ENCODE peak calls at places on chromosome 1, in nine cellular contexts. S, R, X, C, F, K, B, U and V are unnamed samples.

GRCh38 chr1:66729130-66729922 is 22.9 kb upstream of the DYNLT5 start:
- DNase-seq in U (no peak), R (no peak), S (no peak), F (no peak), X (no peak), C (no peak), K (no peak), B (no peak), V (no peak)

GRCh38 chr1:1599919-1600860 is at the start of gene FNDC10:
- DNase-seq in X (no peak), F (peak; percentile 66), K (no peak), U (no peak), R (no peak), S (no peak), C (no peak), B (peak; percentile 92), V (no peak)

GRCh38 chr1:22018583-22019559 is 17.4 kb downstream of the CELA3A start:
- DNase-seq in F (no peak), R (peak; percentile 35), X (peak; percentile 66), B (no peak), U (peak; percentile 80), K (peak; percentile 80), S (no peak), C (no peak), V (no peak)

GRCh38 chr1:87127131-87127530 is 201.5 kb upstream of the LMO4 start:
- DNase-seq in S (no peak), B (no peak), C (no peak), U (no peak), X (no peak), F (no peak), K (no peak), R (no peak), V (no peak)

GRCh38 chr1:239636321-239636720 is 250.0 kb downstream of the CHRM3 start:
- DNase-seq in R (no peak), K (no peak), C (no peak), X (no peak), B (no peak), F (no peak), S (no peak), U (no peak), V (no peak)

GRCh38 chr1:10380594-10381275 is 18.1 kb upstream of the PGD start:
- DNase-seq in K (no peak), R (no peak), F (no peak), X (peak; percentile 89), C (no peak), B (no peak), U (no peak), S (no peak), V (no peak)

GRCh38 chr1:173744651-173745050 is 29.9 kb downstream of the KLHL20 start:
- DNase-seq in B (no peak), C (no peak), S (no peak), F (no peak), K (no peak), X (no peak), U (no peak), R (no peak), V (no peak)

GRCh38 chr1:50989694-50990093 is 19.6 kb downstream of the CDKN2C start:
- DNase-seq in R (no peak), U (no peak), X (no peak), K (no peak), F (no peak), B (no peak), C (no peak), S (no peak), V (no peak)

GRCh38 chr1:12067900-12068821 is 5.1 kb downstream of the TNFRSF8 start:
- DNase-seq in U (peak; percentile 91), F (no peak), C (peak; percentile 62), K (no peak), R (no peak), X (no peak), S (peak; percentile 39), B (no peak), V (no peak)

GRCh38 chr1:169138866-169139670 is 32.6 kb downstream of the ATP1B1 start:
- DNase-seq in F (no peak), U (peak; percentile 55), C (no peak), R (no peak), X (no peak), B (no peak), K (no peak), S (no peak), V (no peak)

GRCh38 chr1:225418598-225418997 is 9.2 kb downstream of the LBR start:
- DNase-seq in S (no peak), U (no peak), F (no peak), R (no peak), B (no peak), C (no peak), X (no peak), K (no peak), V (no peak)

GRCh38 chr1:116372186-116372585 is 858 bp upstream of the ATP1A1 start:
- DNase-seq in C (no peak), S (peak; percentile 31), F (no peak), X (no peak), R (no peak), U (no peak), K (no peak), B (no peak), V (no peak)

GRCh38 chr1:27960762-27961645 is 1.2 kb downstream of the XKR8 start:
- DNase-seq in U (no peak), F (no peak), R (no peak), K (no peak), X (no peak), B (no peak), C (no peak), S (no peak), V (no peak)

DNA sequence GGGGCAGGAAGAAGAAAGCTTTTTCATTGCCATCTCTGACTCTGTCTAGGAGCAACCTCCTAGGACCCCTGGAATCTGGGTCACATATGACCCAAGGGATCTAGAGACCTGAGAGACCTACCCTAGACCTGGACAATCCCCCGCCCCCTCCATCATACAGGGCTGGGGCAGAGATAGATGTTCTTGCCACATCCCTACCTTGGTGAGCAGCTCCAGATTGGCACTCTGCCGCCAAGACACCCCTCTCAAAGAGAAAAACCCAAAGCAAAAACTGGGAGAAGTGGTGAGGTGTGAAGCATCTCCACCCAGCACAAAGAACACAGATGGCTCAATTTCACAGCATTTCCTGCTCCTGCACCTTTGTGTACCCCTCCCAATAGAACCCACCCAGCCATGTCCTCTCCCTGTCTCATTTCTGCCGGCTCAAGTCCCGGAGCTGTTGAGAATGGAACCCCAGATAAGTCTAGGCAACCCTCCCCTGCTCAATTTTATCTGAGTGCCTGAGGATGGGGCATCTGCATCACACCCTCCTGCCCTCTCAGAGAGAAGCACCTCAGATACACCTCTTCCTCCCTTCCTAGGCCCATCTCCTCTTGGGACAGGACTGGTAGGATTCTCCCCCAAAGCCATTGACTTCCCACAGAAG is 1.2 kb downstream of the KIF21B start:
- DNase-seq in F (no peak), U (no peak), R (no peak), B (no peak), S (no peak), X (no peak), K (no peak), C (no peak), V (no peak)
- H3K4me3 ChIP-seq in F (peak overlapping the region; percentile 63), U (peak overlapping the region; percentile 93), R (peak overlapping the region; percentile 66), B (peak overlapping the region; percentile 58), S (no peak overlapping the region), X (peak overlapping the region; percentile 76), K (peak overlapping the region; percentile 69), C (peak overlapping the region; percentile 84), V (peak overlapping the region; percentile 63)

GRCh38 chr1:208161005-208161404 is 83.2 kb downstream of the PLXNA2 start:
- DNase-seq in U (no peak), C (no peak), K (no peak), B (no peak), S (no peak), F (no peak), R (no peak), X (no peak), V (no peak)
- H3K4me1 ChIP-seq in U (peaks cover 3% of the 10 kb centered on the region), C (peaks cover 16% of the 10 kb centered on the region), K (peaks cover 75% of the 10 kb centered on the region), B (peaks cover 78% of the 10 kb centered on the region), S (peaks cover 23% of the 10 kb centered on the region), F (peaks cover 48% of the 10 kb centered on the region), R (peaks cover 89% of the 10 kb centered on the region), X (no peaks in the 10 kb centered on the region), V (peaks cover 95% of the 10 kb centered on the region)

GRCh38 chr1:150560011-150560438 is 10.8 kb downstream of the ADAMTSL4 start:
- DNase-seq in S (peak; percentile 83), K (peak; percentile 83), F (peak; percentile 91), C (no peak), X (peak; percentile 76), B (peak; percentile 92), R (peak; percentile 85), U (no peak), V (no peak)

GRCh38 chr1:150560576-150560975 is 11.4 kb downstream of the ADAMTSL4 start:
- DNase-seq in U (no peak), S (no peak), C (no peak), X (no peak), R (no peak), F (no peak), B (no peak), K (no peak), V (no peak)

GRCh38 chr1:150562384-150563339 is 13.5 kb downstream of the ADAMTSL4 start:
- DNase-seq in C (no peak), X (no peak), B (no peak), S (peak; percentile 56), F (no peak), K (peak; percentile 77), U (peak; percentile 97), R (peak; percentile 51), V (no peak)

GRCh38 chr1:150561830-150562367 is 12.7 kb downstream of the ADAMTSL4 start:
- DNase-seq in C (peak; percentile 80), X (peak; percentile 89), S (peak; percentile 95), K (peak; percentile 97), B (peak; percentile 86), R (peak; percentile 95), U (no peak), F (peak; percentile 97), V (peak; percentile 98)

DNA sequence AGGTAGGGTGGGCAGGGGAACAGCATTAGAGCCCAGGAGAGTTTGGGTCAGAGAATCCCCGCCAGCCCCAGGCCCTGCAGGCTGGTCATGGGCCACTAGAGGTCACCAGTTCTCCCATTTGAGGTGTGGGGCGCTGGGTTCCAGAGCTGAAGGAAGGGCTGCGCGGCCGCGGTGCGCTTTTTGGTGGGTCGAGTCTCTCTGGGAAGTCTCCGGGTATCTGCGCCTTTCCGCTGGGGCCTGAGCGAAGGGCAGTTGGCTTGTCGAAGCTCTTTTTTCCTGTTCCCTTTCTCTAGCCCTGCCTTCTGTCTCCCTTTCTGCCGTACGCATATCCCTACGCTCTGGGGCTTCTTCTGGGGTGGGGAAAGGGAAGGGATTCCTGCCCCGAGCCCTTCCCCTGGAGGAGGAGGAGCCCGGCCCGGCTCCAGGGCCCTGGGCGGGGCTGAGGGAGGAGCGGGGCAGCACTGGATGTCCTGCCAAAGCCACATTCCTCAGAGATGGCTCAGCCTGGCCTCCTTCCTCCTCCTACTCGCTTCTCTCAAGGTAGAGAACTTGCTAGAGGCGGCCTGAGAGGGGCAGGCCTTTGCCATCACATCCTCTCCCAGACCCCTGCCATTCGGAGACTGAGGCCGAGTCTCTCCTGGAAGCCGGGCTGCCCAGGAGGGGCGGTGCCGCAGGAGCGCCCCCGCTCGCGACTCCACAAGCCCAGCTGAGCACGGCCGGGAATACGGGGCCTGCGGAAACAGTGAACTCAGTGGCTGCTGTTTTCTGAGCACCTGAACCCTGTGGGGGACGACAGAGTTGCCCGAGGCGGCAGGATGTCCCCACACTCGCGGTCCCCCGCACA is 12.0 kb downstream of the ADAMTSL4 start:
- DNase-seq in C (peak; percentile 92), S (peak; percentile 97), U (no peak), B (peak; percentile 91), X (peak; percentile 97), K (peak; percentile 97), F (peak; percentile 97), R (peak; percentile 96), V (peak; percentile 98)
- TF ChIP-seq EP300 in C (no peak), S (peak; percentile 63), U (no peak), B (no peak), X (no peak), K (no peak), F (peak; percentile 81), R (peak; percentile 82), V (peak; percentile 83)

GRCh38 chr1:154714070-154714623 is 106.2 kb upstream of the ADAR start:
- DNase-seq in K (no peak), S (no peak), F (no peak), C (no peak), R (no peak), X (peak; percentile 27), B (no peak), U (no peak), V (no peak)
- H3K4me3 ChIP-seq in K (no peak overlapping the region), S (no peak overlapping the region), F (no peak overlapping the region), C (no peak overlapping the region), R (no peak overlapping the region), X (no peak overlapping the region), B (no peak overlapping the region), U (no peak overlapping the region), V (no peak overlapping the region)